ENCODE peak calls at places on chromosomes 3 and 15, in eight cellular contexts. L is mesendoderm, J is COR-L47, T is T-helper 9 cell, U is mucosa of gallbladder, Z is iPS DF 6.9, I is IMR-90, R is nucleus accumbens. Y is an unnamed sample.

GRCh38 chr3:44321335-44321734 is 17.2 kb upstream of the TCAIM start:
- DNase-seq in U (peak), J (no peak), I (no peak), Z (no peak), T (no peak), R (no peak), L (peak), Y (no peak)

GRCh38 chr3:129122697-129123055 is 1.1 kb upstream of the RAB43 start:
- DNase-seq in T (peak), Z (no peak), L (peak), R (no peak), U (no peak), I (no peak), J (no peak), Y (no peak)

GRCh38 chr3:190848891-190849290 is 13.6 kb downstream of the GMNC start:
- DNase-seq in J (no peak), U (no peak), R (no peak), L (peak), T (no peak), Z (no peak), I (no peak), Y (no peak)

GRCh38 chr3:55860040-55860439 is 372.9 kb upstream of the WNT5A start:
- DNase-seq in L (no peak), T (no peak), R (no peak), Z (no peak), I (peak), U (no peak), J (peak), Y (no peak)

GRCh38 chr3:140164922-140165590 is 230.1 kb downstream of the CLSTN2 start:
- DNase-seq in Z (no peak), T (no peak), I (no peak), L (no peak), R (no peak), J (no peak), U (no peak), Y (no peak)

GRCh38 chr15:92809064-92809879 is 90.9 kb upstream of the CHD2 start:
- DNase-seq in R (peak), L (peak), T (peak), J (peak), U (peak), Z (peak), I (peak), Y (peak)

GRCh38 chr3:29567505-29567904 is 286.6 kb downstream of the RBMS3 start:
- DNase-seq in Z (no peak), I (no peak), R (no peak), U (no peak), J (no peak), T (no peak), L (no peak), Y (no peak)

GRCh38 chr15:58146734-58147133 is 8.6 kb downstream of the AQP9 start:
- DNase-seq in R (no peak), T (no peak), L (peak), Z (no peak), I (no peak), U (peak), J (no peak), Y (no peak)

GRCh38 chr3:124281453-124282316 is 289.8 kb upstream of the ROPN1 start:
- DNase-seq in T (no peak), J (peak), L (peak), U (peak), Z (peak), R (no peak), I (peak), Y (no peak)

GRCh38 chr15:59300618-59301139 is 72.0 kb downstream of the MYO1E start:
- DNase-seq in Z (no peak), U (no peak), T (no peak), L (no peak), R (no peak), J (no peak), I (no peak), Y (no peak)

GRCh38 chr15:64894395-64895056 is 17.2 kb upstream of the ANKDD1A start:
- DNase-seq in U (peak), J (no peak), Z (no peak), L (peak), T (peak), I (no peak), R (no peak), Y (peak)

GRCh38 chr3:139222100-139222657 is 121.6 kb upstream of the MRPS22 start:
- DNase-seq in R (no peak), J (no peak), Z (no peak), T (no peak), L (no peak), I (no peak), U (no peak), Y (no peak)

GRCh38 chr3:73558399-73559075 is 66.2 kb downstream of the PDZRN3 start:
- DNase-seq in I (peak), U (no peak), T (no peak), Z (no peak), R (no peak), J (no peak), L (peak), Y (no peak)

GRCh38 chr3:63325386-63325785 is 47.3 kb downstream of the SYNPR start:
- DNase-seq in Z (no peak), I (no peak), R (no peak), T (no peak), L (no peak), U (no peak), J (no peak), Y (no peak)

GRCh38 chr3:185421577-185422232 is 58.8 kb downstream of the MAP3K13 start:
- DNase-seq in U (no peak), J (no peak), I (no peak), L (no peak), R (no peak), Z (no peak), T (no peak), Y (no peak)

GRCh38 chr3:187101184-187102072 is 37.9 kb downstream of the RPL39L start:
- DNase-seq in T (peak), U (peak), I (peak), J (no peak), L (peak), R (no peak), Z (no peak), Y (peak)

Y was measured in activated naive CD8-positive, alpha-beta T cell treated with anti-CD3 and anti-CD28 coated beads for 36 hours.